ENCODE peak calls at places on chromosomes 16 and 17, in seven cellular contexts. H is glutamatergic neuron, G is left ventricle myocardium inferior, F is A549, O is nephron progenitor cell, T is AG10803, N is GM10248. D is an unnamed sample.

GRCh38 chr17:7216242-7217112 is 3.2 kb downstream of the DLG4 start:
- DNase-seq in F (no peak), O (no peak), G (no peak), N (no peak), H (no peak), T (no peak), D (no peak)

GRCh38 chr17:64420143-64420670 is 28.7 kb upstream of the MILR1 start:
- DNase-seq in G (no peak), O (peak), F (peak), H (no peak), T (peak), N (peak), D (peak)

GRCh38 chr16:8887952-8888560 is 5.9 kb downstream of the LITAFD start:
- DNase-seq in F (no peak), O (no peak), G (peak), N (no peak), H (no peak), T (peak), D (no peak)

GRCh38 chr17:46788300-46788699 is 30.2 kb downstream of the WNT3 start:
- DNase-seq in O (no peak), H (no peak), N (no peak), F (no peak), T (no peak), G (no peak), D (no peak)

GRCh38 chr17:7129311-7129710 is 14.7 kb upstream of the ASGR2 start:
- DNase-seq in H (no peak), F (no peak), T (no peak), N (no peak), O (no peak), G (no peak), D (no peak)

GRCh38 chr17:79755591-79755990 is 22.4 kb upstream of the CBX2 start:
- DNase-seq in N (no peak), O (no peak), H (no peak), T (no peak), F (no peak), G (no peak), D (no peak)

GRCh38 chr16:53356478-53357207 is 77.6 kb upstream of the RBL2 start:
- DNase-seq in F (no peak), H (no peak), T (no peak), O (no peak), G (no peak), N (no peak), D (no peak)

GRCh38 chr17:76458580-76459490 is 5.9 kb upstream of the UBE2O start:
- DNase-seq in H (peak), T (peak), O (peak), N (peak), F (peak), G (peak), D (peak)

GRCh38 chr17:72126575-72127486 is 6.0 kb downstream of the SOX9 start:
- DNase-seq in O (no peak), N (no peak), T (peak), F (peak), G (no peak), H (no peak), D (no peak)

GRCh38 chr17:39653316-39653661 is 11.9 kb upstream of the TCAP start:
- DNase-seq in F (no peak), N (no peak), O (no peak), T (no peak), H (no peak), G (no peak), D (no peak)

GRCh38 chr16:53147500-53148065 is 92.8 kb downstream of the CHD9 start:
- DNase-seq in T (no peak), N (no peak), F (no peak), G (no peak), H (no peak), O (no peak), D (no peak)

GRCh38 chr16:54425681-54426549 is 139.3 kb upstream of the IRX3 start:
- DNase-seq in N (no peak), F (no peak), G (no peak), T (no peak), H (no peak), O (no peak), D (no peak)

GRCh38 chr17:66975614-66976378 is 11.3 kb downstream of the CACNG4 start:
- DNase-seq in T (no peak), G (peak), O (no peak), N (peak), H (no peak), F (peak), D (no peak)

GRCh38 chr17:8941520-8941919 is 24.0 kb downstream of the PIK3R5 start:
- DNase-seq in F (no peak), G (no peak), N (no peak), O (no peak), H (no peak), T (no peak), D (no peak)

GRCh38 chr17:58703887-58704286 is 11.5 kb downstream of the RAD51C start:
- DNase-seq in H (no peak), G (no peak), F (no peak), O (no peak), T (no peak), N (no peak), D (no peak)

GRCh38 chr17:76845524-76845923 is 22.7 kb upstream of the MGAT5B start:
- DNase-seq in T (no peak), F (no peak), O (no peak), G (no peak), H (no peak), N (no peak), D (no peak)

GRCh38 chr16:67943619-67944503 is at the start of gene LCAT:
- DNase-seq in O (no peak), G (peak), F (no peak), T (no peak), H (no peak), N (no peak), D (no peak)

GRCh38 chr16:89422905-89423630 is 67.3 kb downstream of the ANKRD11 start:
- DNase-seq in O (no peak), H (no peak), N (peak), T (peak), F (no peak), G (no peak), D (no peak)

GRCh38 chr17:77471984-77472836 is 331.4 kb downstream of the SEC14L1 start:
- DNase-seq in F (no peak), N (no peak), T (peak), G (no peak), H (no peak), O (no peak), D (no peak)

GRCh38 chr16:3171181-3171854 is 16.7 kb upstream of the OR1F1 start:
- DNase-seq in O (no peak), F (no peak), G (no peak), H (no peak), T (no peak), N (peak), D (no peak)

GRCh38 chr17:63954402-63955063 is 18.2 kb downstream of the SCN4A start:
- DNase-seq in T (no peak), G (no peak), N (peak), F (no peak), O (no peak), H (no peak), D (no peak)

GRCh38 chr16:80376941-80377340 is 163.9 kb upstream of the DYNLRB2 start:
- DNase-seq in N (no peak), G (no peak), F (no peak), O (no peak), T (no peak), H (no peak), D (no peak)

DNA sequence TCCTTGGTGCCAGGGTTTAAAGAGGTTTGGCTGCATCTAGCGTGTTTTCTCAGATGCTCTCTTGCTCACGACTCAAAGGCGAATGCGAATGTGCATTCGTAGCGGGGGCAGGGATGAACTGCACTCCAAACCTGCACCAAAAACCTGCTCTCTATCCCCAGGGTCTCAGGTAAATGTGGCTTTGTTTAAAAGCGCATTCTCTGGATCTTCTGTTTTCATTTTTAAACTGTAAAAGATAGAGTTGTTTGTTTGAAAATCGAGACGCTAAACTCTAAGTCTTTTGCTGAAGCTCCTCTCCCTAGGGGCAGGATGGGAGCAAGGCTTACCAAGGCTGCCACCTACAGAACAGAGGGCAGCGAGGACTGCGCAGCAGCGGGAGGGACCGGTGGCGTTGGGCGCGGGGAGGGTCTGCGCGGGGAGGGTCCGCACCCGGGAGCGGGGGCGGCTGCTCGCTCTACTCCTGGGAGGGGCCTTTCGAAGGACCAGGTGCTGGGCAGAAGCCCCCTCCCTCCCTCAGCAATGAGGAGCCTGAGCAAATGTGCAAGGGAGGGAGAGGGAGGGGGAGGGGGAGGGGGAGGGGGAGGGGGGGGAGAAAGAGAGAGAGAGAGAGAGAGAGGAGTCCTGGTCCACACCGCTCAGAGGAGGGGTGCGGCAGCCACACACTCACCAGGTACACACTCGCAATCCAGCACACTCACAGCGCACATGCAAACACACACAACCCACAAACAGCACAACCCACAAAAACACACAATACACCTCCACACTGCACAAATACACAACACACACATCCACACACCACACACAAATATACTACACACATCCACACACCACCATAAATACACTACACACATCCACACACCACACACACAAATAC is 142.8 kb downstream of the GRIN2A start:
- DNase-seq in H (peak), G (no peak), N (peak), T (peak), O (peak), F (peak), D (peak)
- TF ChIP-seq CTCF in H (peak), G (peak), N (no peak), T (peak), O (peak), F (no peak), D (peak)

GRCh38 chr17:17666111-17666714 is 15.0 kb upstream of the RAI1 start:
- DNase-seq in G (no peak), N (no peak), F (peak), O (no peak), T (peak), H (no peak), D (no peak)
- TF ChIP-seq CTCF in G (no peak), N (no peak), F (no peak), O (no peak), T (no peak), H (no peak), D (no peak)

DNA sequence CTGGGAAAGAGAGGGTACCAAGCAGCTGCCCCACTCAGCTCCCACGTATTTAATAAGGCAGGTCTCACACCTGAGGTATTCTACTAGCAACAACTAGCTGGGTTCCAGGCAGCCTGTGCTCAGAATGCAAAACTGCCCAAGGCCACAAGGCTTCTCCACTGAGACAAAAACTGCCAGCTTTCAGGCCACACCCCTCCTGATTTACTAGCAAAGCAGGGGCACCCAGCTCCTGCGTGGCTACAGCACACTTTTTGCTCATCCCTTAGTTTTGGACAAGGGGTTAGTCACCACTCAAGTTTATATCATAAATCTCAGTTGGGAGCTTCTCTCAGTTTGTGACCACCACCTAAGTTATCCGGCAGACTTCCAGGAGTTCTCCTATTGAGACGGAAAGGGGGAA is 494.6 kb downstream of the CDH11 start:
- DNase-seq in H (no peak), O (no peak), T (no peak), G (no peak), F (no peak), N (no peak), D (no peak)
- TF ChIP-seq CTCF in H (no peak), O (no peak), T (no peak), G (no peak), F (no peak), N (no peak), D (no peak)

GRCh38 chr16:30660424-30661251 is 2.4 kb downstream of the FBRS start:
- DNase-seq in T (no peak), N (peak), H (no peak), G (no peak), O (no peak), F (no peak), D (no peak)

GRCh38 chr16:30656974-30657865 is 1.0 kb upstream of the FBRS start:
- DNase-seq in N (no peak), O (no peak), T (no peak), H (no peak), G (no peak), F (no peak), D (no peak)

GRCh38 chr16:30659507-30660423 is 1.5 kb downstream of the FBRS start:
- DNase-seq in H (peak), O (peak), N (no peak), G (no peak), F (no peak), T (peak), D (no peak)

GRCh38 chr16:30657866-30658730 is at the start of gene FBRS:
- DNase-seq in N (peak), F (peak), H (peak), G (peak), O (peak), T (peak), D (peak)

DNA sequence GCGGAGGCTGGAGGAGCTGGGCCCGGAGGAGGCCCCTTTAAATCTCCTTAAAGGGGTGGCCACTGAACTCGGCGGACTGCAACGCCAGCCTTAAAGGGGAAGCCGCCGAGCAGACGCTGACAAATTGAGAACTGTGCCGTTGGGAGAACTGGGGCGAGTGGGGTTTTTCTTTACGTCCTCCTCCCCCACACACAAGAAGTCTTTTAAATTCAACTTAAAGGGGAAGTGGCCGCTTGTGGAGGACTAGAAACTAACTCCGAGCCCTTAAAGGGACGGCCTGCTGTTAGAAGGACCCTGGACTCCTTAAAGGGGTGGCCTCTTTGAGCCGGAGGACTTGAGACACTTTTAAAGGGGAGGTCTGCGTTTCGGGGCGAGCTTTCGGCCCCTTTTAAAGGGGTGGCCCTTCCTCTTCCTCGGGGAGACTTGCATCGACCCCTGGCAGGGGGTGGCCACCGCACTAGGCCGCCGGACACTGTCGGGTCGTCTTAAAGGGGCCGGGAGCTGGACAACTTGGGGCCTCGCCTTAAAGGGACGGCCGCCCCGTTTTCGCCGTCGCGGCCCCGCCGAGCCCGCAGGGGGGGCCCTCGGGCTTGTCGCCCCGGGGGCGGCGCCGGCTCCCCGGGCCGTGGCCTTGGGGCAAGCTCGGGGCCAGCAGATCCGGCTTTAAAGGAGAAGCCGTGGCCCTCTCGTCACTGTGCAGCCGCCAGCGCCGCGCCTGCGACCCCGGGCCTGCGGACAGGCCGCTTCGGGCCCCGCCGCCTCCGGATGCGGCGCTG is 688 bp downstream of the FBRS start:
- DNase-seq in N (peak), T (peak), F (peak), H (peak), O (peak), G (peak), D (no peak)
- TF ChIP-seq CTCF in N (peak), T (no peak), F (peak), H (no peak), O (no peak), G (peak), D (no peak)

GRCh38 chr17:32341141-32341856 is 674 bp downstream of the C17orf75 start:
- DNase-seq in T (no peak), F (peak), H (no peak), G (no peak), O (no peak), N (peak), D (no peak)
- TF ChIP-seq CTCF in T (peak), F (peak), H (no peak), G (no peak), O (no peak), N (no peak), D (no peak)

GRCh38 chr17:2592974-2593845 is at the start of gene PAFAH1B1:
- DNase-seq in O (peak), G (peak), T (peak), N (peak), F (peak), H (peak), D (peak)
- TF ChIP-seq CTCF in O (no peak), G (peak), T (no peak), N (peak), F (peak), H (no peak), D (peak)

DNA sequence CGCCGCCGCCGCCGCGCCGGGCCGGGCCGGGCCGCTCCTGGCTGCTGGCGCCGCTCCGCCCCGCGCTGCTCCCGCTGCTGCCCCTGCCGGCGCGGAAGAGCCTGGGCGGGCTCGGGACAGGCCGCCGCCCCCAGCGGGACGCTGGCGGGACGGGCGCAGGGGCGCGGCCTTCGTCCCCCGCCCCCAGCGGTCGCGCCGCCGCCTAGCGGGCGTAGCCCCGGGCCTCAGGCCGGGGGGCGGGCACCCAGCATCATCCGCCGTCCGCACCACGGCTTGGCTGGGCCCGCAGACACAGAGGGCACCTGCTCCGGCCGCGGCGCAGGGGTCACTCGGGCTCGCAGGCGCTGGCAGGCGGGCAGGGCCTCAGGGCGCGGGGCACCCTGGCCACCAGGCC is at the start of gene AMFR:
- DNase-seq in F (peak), T (peak), N (peak), O (peak), H (peak), G (peak), D (peak)
- TF ChIP-seq CTCF in F (peak), T (no peak), N (peak), O (no peak), H (peak), G (peak), D (peak)

DNA sequence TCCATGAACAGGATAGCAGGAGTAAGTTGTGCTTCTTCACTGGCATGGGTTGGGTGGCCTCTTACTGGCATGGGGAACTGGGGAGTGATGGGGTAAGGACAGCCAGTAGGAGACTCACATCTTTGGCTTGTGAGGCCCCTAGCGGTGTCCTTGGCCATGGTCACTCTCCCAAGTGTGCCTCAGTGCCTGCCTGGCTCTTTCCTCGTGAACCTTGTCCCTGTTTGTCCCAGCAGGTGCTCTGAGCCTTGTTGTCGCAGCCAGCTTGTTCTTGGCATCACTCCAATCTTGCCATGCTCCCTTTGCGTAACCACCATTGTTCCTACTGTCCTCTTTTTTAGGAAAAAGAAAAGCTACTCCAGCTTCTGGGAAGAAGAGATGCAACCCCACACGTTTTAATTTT is 53.6 kb upstream of the SDK2 start:
- DNase-seq in O (no peak), F (no peak), G (no peak), T (no peak), H (no peak), N (no peak), D (no peak)
- TF ChIP-seq CTCF in O (no peak), F (no peak), G (no peak), T (no peak), H (no peak), N (no peak), D (peak)